ENCODE peak calls at places on chromosome 6, in four cellular contexts. C, B, E and Y are unnamed samples.

GRCh38 chr6:87754828-87755227 is 52.8 kb upstream of the AKIRIN2 start:
- DNase-seq in E (no peak), B (no peak), C (no peak), Y (no peak)

GRCh38 chr6:128129679-128130078 is 228.8 kb upstream of the THEMIS start:
- DNase-seq in B (no peak), C (no peak), E (no peak), Y (no peak)

GRCh38 chr6:43171284-43172126 is 436 bp downstream of the SRF start:
- DNase-seq in C (no peak), B (no peak), E (peak; percentile 75), Y (no peak)

GRCh38 chr6:158414900-158415299 is 102.6 kb downstream of the TULP4 start:
- DNase-seq in C (no peak), B (no peak), E (no peak), Y (no peak)

GRCh38 chr6:47083586-47084047 is 41.5 kb upstream of the ADGRF1 start:
- DNase-seq in E (no peak), B (peak; percentile 98), C (peak; percentile 74), Y (peak; percentile 91)

GRCh38 chr6:113909224-113909856 is 52.2 kb downstream of the MARCKS start:
- DNase-seq in E (peak; percentile 32), B (no peak), C (no peak), Y (no peak)

GRCh38 chr6:156269751-156270369 is 507.3 kb upstream of the ARID1B start:
- DNase-seq in B (no peak), E (no peak), C (no peak), Y (no peak)

GRCh38 chr6:35498407-35499045 is 1.6 kb upstream of the TEAD3 start:
- DNase-seq in B (no peak), C (no peak), E (no peak), Y (no peak)

GRCh38 chr6:114080891-114081510 is 110.1 kb upstream of the HDAC2 start:
- DNase-seq in B (no peak), C (no peak), E (no peak), Y (no peak)

GRCh38 chr6:134714679-134715078 is 235.2 kb downstream of the ALDH8A1 start:
- DNase-seq in E (no peak), C (no peak), B (no peak), Y (no peak)

GRCh38 chr6:22471746-22472145 is 97.6 kb upstream of the HDGFL1 start:
- DNase-seq in C (no peak), B (no peak), E (no peak), Y (no peak)

GRCh38 chr6:18395851-18396187 is 8.7 kb downstream of the RNF144B start:
- DNase-seq in E (no peak), B (no peak), C (no peak), Y (no peak)

GRCh38 chr6:145808239-145808638 is 6.4 kb downstream of the FBXO30 start:
- DNase-seq in B (no peak), E (no peak), C (no peak), Y (no peak)

GRCh38 chr6:43058511-43058910 is 723 bp downstream of the MRPL2 start:
- DNase-seq in C (no peak), B (no peak), E (no peak), Y (no peak)

GRCh38 chr6:24357336-24358218 is at the start of gene DCDC2:
- DNase-seq in B (peak; percentile 64), C (no peak), E (peak; percentile 24), Y (peak; percentile 71)

GRCh38 chr6:25623874-25624273 is 28.1 kb upstream of the SCGN start:
- DNase-seq in B (no peak), E (no peak), C (no peak), Y (no peak)

GRCh38 chr6:88868559-88868860 is 94.9 kb downstream of the RNGTT start:
- DNase-seq in B (no peak), E (no peak), C (no peak), Y (no peak)

GRCh38 chr6:96304997-96305396 is 216.6 kb upstream of the UFL1 start:
- DNase-seq in E (no peak), C (no peak), B (no peak), Y (no peak)

GRCh38 chr6:3617681-3618299 is 133.7 kb downstream of the PXDC1 start:
- DNase-seq in C (no peak), B (no peak), E (no peak), Y (no peak)

GRCh38 chr6:148878683-148879082 is 131.9 kb downstream of the UST start:
- DNase-seq in E (no peak), C (no peak), B (no peak), Y (no peak)

GRCh38 chr6:29908710-29909109 is 33.6 kb upstream of the HLA-A start:
- DNase-seq in E (no peak), C (no peak), B (no peak), Y (no peak)

GRCh38 chr6:100774681-100775080 is 106.4 kb downstream of the ASCC3 start:
- DNase-seq in E (no peak), C (no peak), B (no peak), Y (no peak)

GRCh38 chr6:33727126-33727525 is 15.6 kb upstream of the UQCC2 start:
- DNase-seq in B (no peak), E (no peak), C (no peak), Y (no peak)

GRCh38 chr6:148289153-148289552 is 53.5 kb upstream of the SASH1 start:
- DNase-seq in C (no peak), B (no peak), E (no peak), Y (no peak)

GRCh38 chr6:160275511-160276003 is 16.9 kb upstream of the SLC22A2 start:
- DNase-seq in E (no peak), C (no peak), B (no peak), Y (no peak)

GRCh38 chr6:134994431-134994830 is 44.5 kb upstream of the ALDH8A1 start:
- DNase-seq in B (no peak), C (no peak), E (no peak), Y (no peak)

GRCh38 chr6:16764188-16764950 is 3.1 kb upstream of the ATXN1 start:
- DNase-seq in C (no peak), E (no peak), B (no peak), Y (no peak)

GRCh38 chr6:138509371-138509770 is 10.1 kb upstream of the NHSL1 start:
- DNase-seq in B (peak; percentile 65), C (no peak), E (peak; percentile 27), Y (no peak)

GRCh38 chr6:117557951-117558350 is 44.4 kb downstream of the GOPC start:
- DNase-seq in B (no peak), C (no peak), E (no peak), Y (no peak)

GRCh38 chr6:44064089-44064947 is 62.9 kb downstream of the MRPL14 start:
- DNase-seq in E (peak; percentile 69), C (no peak), B (peak; percentile 84), Y (no peak)

GRCh38 chr6:33433560-33434191 is 13.8 kb downstream of the SYNGAP1 start:
- DNase-seq in E (no peak), C (no peak), B (peak; percentile 82), Y (peak; percentile 60)

GRCh38 chr6:107704377-107705013 is 119.6 kb downstream of the SCML4 start:
- DNase-seq in B (no peak), E (peak; percentile 9), C (no peak), Y (no peak)

GRCh38 chr6:34150766-34151165 is 4.9 kb upstream of the GRM4 start:
- DNase-seq in C (no peak), E (no peak), B (peak; percentile 51), Y (no peak)

GRCh38 chr6:157830354-157831017 is 7.4 kb downstream of the SNX9 start:
- DNase-seq in C (no peak), E (no peak), B (no peak), Y (no peak)

GRCh38 chr6:86683132-86683908 is 254.0 kb upstream of the HTR1E start:
- DNase-seq in E (no peak), B (no peak), C (no peak), Y (no peak)

GRCh38 chr6:112984899-112985298 is 637.8 kb downstream of the RFPL4B start:
- DNase-seq in C (no peak), E (no peak), B (no peak), Y (no peak)

GRCh38 chr6:129338683-129339082 is 371.3 kb downstream of the ARHGAP18 start:
- DNase-seq in E (no peak), C (no peak), B (no peak), Y (no peak)

GRCh38 chr6:49004806-49005205 is 458.2 kb downstream of the MMUT start:
- DNase-seq in C (no peak), E (no peak), B (no peak), Y (no peak)

GRCh38 chr6:134999107-134999506 is 49.2 kb upstream of the ALDH8A1 start:
- DNase-seq in C (no peak), E (no peak), B (no peak), Y (no peak)

GRCh38 chr6:169115632-169116031 is 138.0 kb downstream of the THBS2 start:
- DNase-seq in B (no peak), C (no peak), E (no peak), Y (no peak)
- TF ChIP-seq EP300 in B (no peak), C (no peak), E (no peak), Y (no peak)

GRCh38 chr6:27893836-27894807 is 18.1 kb downstream of the OR2B2 start:
- DNase-seq in C (peak; percentile 76), E (peak; percentile 56), B (peak; percentile 94), Y (peak; percentile 93)
- TF ChIP-seq EP300 in C (no peak), E (no peak), B (no peak), Y (no peak)

DNA sequence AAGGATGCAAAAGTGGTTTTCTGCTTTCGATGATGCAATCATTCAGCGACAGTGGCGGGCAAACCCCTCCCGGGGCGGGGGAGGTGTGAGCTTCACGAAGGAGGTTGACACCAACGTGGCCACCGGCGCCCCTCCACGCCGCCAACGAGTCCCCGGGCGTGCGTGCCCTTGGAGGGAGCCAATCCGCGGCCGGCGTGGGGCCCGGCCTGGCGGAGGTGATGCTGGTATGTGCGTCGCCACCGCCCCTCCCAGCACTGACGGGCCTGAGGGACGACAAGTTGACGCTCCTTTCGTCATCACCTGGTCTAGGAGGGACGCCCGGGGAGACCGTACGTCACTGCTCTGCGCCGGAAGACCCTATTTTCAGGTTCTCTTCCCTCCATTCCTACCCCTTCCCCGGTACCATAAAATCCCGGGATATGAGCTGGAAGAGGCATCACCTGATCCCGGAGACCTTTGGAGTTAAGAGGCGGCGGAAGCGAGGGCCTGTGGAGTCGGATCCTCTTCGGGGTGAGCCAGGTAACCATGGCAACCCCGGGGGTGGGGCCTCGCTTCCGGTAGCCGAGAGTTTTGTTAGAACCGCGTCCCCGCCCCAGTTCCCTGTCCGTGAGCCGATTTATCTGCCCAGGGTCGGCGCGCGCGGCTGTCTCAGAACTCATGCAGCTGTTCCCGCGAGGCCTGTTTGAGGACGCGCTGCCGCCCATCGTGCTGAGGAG is at the start of gene DXO:
- DNase-seq in C (peak; percentile 90), B (peak; percentile 99), E (peak; percentile 95), Y (peak; percentile 98)
- TF ChIP-seq EP300 in C (peak; percentile 96), B (no peak), E (no peak), Y (no peak)

GRCh38 chr6:150766201-150766997 is 99.1 kb upstream of the MTHFD1L start:
- DNase-seq in B (no peak), E (no peak), C (no peak), Y (no peak)
- TF ChIP-seq EP300 in B (no peak), E (no peak), C (no peak), Y (no peak)

DNA sequence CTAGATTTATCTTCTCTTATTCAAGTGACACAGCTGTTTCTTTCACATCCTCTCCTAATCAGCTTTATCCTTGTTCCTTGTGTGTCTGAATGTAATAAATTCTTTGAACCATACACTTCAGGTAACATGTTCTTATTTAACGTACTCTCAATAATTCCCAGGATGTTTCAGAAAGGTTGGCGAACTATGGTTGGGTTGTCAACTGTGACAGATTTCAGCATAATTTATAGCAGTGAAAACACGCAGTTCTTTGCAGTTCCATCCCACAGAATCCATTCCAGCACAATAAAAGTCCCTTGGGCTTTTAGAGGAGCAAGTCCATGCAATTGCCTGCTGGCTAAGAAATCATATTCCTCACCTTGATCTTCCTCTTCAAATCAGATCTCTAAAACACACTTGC is 119.4 kb downstream of the COL9A1 start:
- DNase-seq in C (no peak), B (no peak), E (no peak), Y (no peak)
- TF ChIP-seq EP300 in C (no peak), B (no peak), E (no peak), Y (no peak)